ENCODE peak calls at places on chromosomes 13 and 19, in six cellular contexts. G is HAP-1, B is psoas muscle, Q is adipocyte, D is tibial artery, W is heart right ventricle. S is an unnamed sample. For H3K27me3 and H3K36me3, the result is how much of the 10 kb centered on the place peaks cover.

GRCh38 chr13:102617697-102618350 is 21.0 kb downstream of the TPP2 start:
- DNase-seq in Q (no peak), W (no peak), G (no peak), D (no peak), B (no peak), S (no peak)

GRCh38 chr19:1324792-1325567 is 39.3 kb downstream of the EFNA2 start:
- DNase-seq in G (peak), D (peak), Q (peak), W (peak), B (peak), S (peak)

GRCh38 chr13:64088491-64088890 is 2672.8 kb upstream of the PCDH20 start:
- DNase-seq in B (no peak), G (no peak), W (no peak), Q (no peak), D (no peak), S (no peak)

GRCh38 chr19:34904846-34905527 is 21.7 kb upstream of the ZNF30 start:
- DNase-seq in D (no peak), Q (no peak), W (no peak), G (no peak), B (no peak), S (peak)

GRCh38 chr13:33380487-33381079 is 95.0 kb upstream of the STARD13 start:
- DNase-seq in Q (no peak), W (no peak), B (no peak), D (no peak), G (no peak), S (no peak)

GRCh38 chr19:47498561-47498960 is 14.5 kb upstream of the KPTN start:
- DNase-seq in B (peak), W (no peak), G (no peak), D (no peak), Q (no peak), S (no peak)

GRCh38 chr19:19782783-19783182 is 38.8 kb downstream of the ZNF506 start:
- DNase-seq in G (no peak), Q (no peak), B (no peak), D (no peak), W (no peak), S (no peak)

GRCh38 chr13:30362869-30363268 is 55.5 kb upstream of the KATNAL1 start:
- DNase-seq in D (no peak), B (no peak), Q (no peak), W (no peak), G (no peak), S (no peak)

GRCh38 chr13:26968431-26969335 is 202.9 kb downstream of the USP12 start:
- DNase-seq in D (no peak), G (no peak), W (no peak), Q (no peak), B (no peak), S (no peak)

GRCh38 chr19:18274303-18274775 is at the start of gene IQCN:
- DNase-seq in Q (peak), D (peak), G (no peak), B (peak), W (no peak), S (peak)

GRCh38 chr13:93862259-93862658 is 617.2 kb downstream of the DCT start:
- DNase-seq in B (no peak), Q (peak), G (no peak), W (no peak), D (no peak), S (no peak)

GRCh38 chr13:99812611-99813010 is 159.0 kb downstream of the ZIC5 start:
- DNase-seq in B (no peak), G (no peak), W (no peak), D (no peak), Q (peak), S (no peak)

GRCh38 chr13:20191902-20192469 is 752 bp downstream of the GJB2 start:
- DNase-seq in D (no peak), Q (peak), W (no peak), G (peak), B (no peak), S (peak)

GRCh38 chr19:39342647-39343305 is 555 bp downstream of the SAMD4B start:
- DNase-seq in W (peak), D (no peak), G (peak), B (peak), Q (peak), S (peak)

GRCh38 chr19:49543032-49543431 is 15.2 kb downstream of the RCN3 start:
- DNase-seq in Q (no peak), W (no peak), D (no peak), G (no peak), B (no peak), S (peak)

GRCh38 chr13:106138620-106139019 is 396.8 kb downstream of the EFNB2 start:
- DNase-seq in D (no peak), W (no peak), B (no peak), Q (no peak), G (no peak), S (no peak)

GRCh38 chr13:76939215-76939614 is 9.1 kb upstream of the ACOD1 start:
- DNase-seq in Q (peak), B (no peak), D (no peak), W (no peak), G (no peak), S (no peak)

GRCh38 chr13:72204291-72204690 is 337.3 kb upstream of the DACH1 start:
- DNase-seq in G (no peak), D (no peak), W (no peak), B (no peak), Q (peak), S (no peak)

GRCh38 chr19:31539386-31539785 is 190.2 kb upstream of the TSHZ3 start:
- DNase-seq in W (no peak), Q (no peak), B (no peak), D (no peak), G (no peak), S (no peak)
- H3K4me3 ChIP-seq in W (no peak), Q (no peak), B (no peak), D (no peak), G (no peak), S (no peak)

GRCh38 chr19:3036119-3036794 is 7.2 kb upstream of the TLE2 start:
- DNase-seq in B (peak), G (peak), Q (peak), D (peak), W (peak), S (peak)
- H3K27me3 ChIP-seq in B (under half), G (under half), Q (under half), D (under half), W (under half), S (under half)

DNA sequence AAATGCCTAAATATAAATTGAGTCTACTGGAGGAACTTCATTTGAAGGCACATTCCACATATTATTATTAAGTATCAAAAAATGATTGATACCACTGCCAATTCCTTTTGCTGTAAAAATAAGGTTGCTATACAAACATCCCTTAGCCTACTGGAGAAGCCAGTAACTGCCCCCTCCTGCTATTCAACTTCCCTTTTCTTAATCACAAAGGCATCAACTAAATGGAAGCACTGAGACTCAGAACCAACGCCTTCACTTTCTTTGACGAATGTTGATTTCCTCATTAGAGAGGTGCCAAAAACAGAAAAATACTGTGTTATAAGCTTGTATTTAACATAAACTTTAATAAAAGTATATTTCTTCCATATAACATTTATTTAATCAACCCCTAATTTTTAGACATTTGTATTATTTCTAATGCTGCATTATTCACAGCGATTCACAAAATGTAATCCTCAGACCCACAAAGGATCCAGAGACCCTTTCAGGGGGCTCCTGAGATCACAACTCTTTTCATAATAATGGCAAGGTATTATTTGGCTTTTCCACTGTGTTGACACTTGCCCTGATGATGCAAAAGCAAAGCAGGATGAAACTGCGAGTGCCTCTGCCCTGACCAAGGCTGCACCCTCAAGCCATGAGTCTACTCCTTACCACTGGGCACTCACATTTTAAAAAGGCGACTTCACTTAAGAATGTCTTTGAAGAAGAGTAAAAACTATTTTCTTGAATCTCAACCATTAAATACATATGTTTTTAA is 11.6 kb downstream of the ELF1 start:
- DNase-seq in G (no peak), B (no peak), D (no peak), Q (peak), W (no peak), S (no peak)
- H3K36me3 ChIP-seq in G (under half), B (under half), D (under half), Q (under half), W (under half), S (under half)

GRCh38 chr13:48876289-48876688 is 99.4 kb upstream of the FNDC3A start:
- DNase-seq in D (no peak), G (no peak), W (no peak), Q (no peak), B (no peak), S (peak)
- H3K4me3 ChIP-seq in D (no peak), G (no peak), W (no peak), Q (no peak), B (no peak), S (no peak)

DNA sequence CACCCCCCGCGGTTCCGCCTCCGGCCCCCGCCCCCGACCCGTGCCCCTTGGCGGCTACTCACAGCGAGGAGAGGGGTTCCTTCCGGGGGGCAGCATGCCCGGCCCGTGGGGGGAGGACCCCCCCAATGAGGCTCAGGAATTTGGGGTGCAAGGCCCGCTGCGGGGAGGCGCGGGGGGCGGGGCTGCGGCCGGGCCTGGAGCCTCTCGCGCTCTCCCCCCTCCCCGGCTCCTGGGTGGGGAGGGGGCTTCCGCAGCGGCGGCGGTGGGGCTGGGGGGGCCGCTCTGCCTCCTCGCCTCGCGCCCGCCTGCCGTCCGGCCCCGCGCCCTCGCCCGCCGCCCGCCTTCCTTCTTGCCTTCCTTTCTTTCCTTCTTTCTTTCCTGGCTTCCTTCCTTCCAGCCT is 353 bp downstream of the LRRC4B start:
- DNase-seq in D (no peak), W (no peak), G (no peak), Q (no peak), B (no peak), S (peak)
- H3K27me3 ChIP-seq in D (half or more), W (under half), G (half or more), Q (under half), B (under half), S (half or more)

DNA sequence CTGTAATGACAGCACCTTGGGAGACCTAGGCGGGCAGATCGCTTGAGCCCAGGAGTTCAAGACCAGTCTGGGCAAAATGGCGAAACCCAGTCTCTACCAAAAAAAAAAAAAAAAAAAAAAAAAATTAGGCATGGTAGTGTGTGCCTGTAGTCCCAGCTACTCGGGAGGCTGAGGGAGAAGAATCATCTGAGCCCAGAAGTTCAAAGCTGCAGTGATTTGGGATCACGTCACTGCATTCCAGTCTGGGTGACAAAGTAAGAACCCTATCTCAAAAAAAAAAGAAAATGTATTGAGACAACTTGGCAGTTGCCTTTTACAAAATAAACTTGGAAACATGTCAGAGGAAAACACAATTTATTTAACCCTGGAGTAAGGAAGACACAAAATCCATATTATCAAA is 26.8 kb downstream of the RBM26 start:
- DNase-seq in W (no peak), G (no peak), D (no peak), B (no peak), Q (no peak), S (no peak)
- H3K36me3 ChIP-seq in W (under half), G (under half), D (under half), B (under half), Q (under half), S (under half)

DNA sequence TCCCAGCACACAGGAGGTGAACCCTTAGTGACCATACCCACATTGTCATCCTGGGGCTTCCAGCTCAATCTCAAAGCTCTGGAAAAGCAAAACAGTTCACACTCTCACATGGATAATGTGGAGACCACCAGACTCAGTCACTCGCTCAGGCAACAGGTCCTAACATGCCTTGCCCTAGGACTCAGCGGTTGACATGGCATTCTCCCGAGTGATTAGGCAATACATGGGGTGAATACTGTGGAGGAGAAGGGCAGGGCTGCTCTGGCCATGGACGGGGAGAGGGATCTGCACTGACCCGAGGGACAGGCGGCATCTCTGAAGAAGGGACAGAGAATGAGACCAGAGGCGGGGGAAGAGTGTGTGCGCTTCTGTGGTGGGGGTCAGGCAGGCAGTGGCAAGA is 44.4 kb upstream of the EPHX3 start:
- DNase-seq in G (no peak), W (no peak), D (no peak), B (no peak), Q (no peak), S (no peak)
- H3K4me3 ChIP-seq in G (no peak), W (no peak), D (no peak), B (peak), Q (no peak), S (no peak)

DNA sequence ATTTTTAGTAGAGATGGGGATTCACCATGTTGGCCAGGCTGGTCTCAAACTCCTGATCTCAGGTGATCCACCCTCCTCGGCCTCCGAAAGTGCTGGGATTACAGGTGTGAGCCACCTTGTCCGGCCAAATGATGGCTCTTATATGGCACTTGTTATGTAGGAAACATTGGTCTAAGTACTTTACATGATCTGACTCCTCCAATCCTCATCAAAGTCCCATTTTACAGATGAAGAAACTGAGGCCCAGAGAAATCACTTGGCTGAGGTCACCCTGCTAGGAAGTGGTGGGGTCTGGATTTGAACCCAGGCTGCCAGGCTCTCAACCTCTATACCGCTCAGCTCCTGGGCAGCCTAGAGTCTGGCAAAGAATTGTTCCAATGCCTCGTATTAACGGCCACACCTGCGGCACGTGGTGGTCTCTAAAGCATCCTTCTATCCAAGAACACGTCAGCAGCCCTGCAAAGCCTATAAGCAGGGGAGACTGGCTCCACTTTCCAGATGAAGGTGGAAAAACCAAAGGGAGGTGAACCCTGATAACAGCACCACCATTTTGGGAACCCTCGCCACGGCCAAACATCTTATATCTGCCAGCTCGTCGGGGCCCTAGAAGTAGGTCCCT is 18.1 kb downstream of the SHANK1 start:
- DNase-seq in Q (no peak), B (peak), W (no peak), G (no peak), D (no peak), S (no peak)
- H3K27me3 ChIP-seq in Q (under half), B (under half), W (under half), G (under half), D (half or more), S (under half)

DNA sequence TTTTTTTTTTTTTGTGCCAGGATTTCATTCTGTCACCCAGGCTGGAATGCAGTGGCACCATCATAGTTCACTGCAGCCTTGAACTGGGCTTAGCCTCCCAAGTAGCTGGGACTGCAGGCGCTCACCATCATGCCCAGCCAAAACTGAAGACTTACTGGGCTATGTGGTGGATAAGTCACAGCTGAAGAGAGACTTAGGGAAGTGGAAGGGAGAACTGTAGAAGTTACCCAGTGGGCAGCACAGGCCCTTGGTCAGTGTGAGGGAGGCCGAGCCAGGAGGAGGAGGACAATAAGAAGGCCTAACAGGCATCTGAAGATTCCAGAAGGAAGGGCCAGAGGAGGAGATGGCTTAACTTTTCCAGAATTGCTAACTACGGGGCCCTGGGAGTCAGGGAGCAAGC is 4.0 kb upstream of the PSPN start:
- DNase-seq in G (no peak), D (no peak), W (no peak), Q (no peak), B (no peak), S (no peak)
- H3K36me3 ChIP-seq in G (half or more), D (half or more), W (half or more), Q (under half), B (half or more), S (under half)

GRCh38 chr19:4305659-4306058 is 1.3 kb downstream of the FSD1 start:
- DNase-seq in B (no peak), W (no peak), D (no peak), G (no peak), Q (no peak), S (no peak)
- H3K4me3 ChIP-seq in B (no peak), W (no peak), D (no peak), G (no peak), Q (no peak), S (no peak)

S was measured in H7.